ENCODE peak calls at places on chromosomes 2 and 18, in nine cellular contexts. One of them, this sample, is unnamed.

GRCh38 chr2:222313816-222314215 is 15.0 kb upstream of the PAX3 start:
- DNase-seq in fibroblast of lung: no peak
- DNase-seq in tibial artery: no peak
- DNase-seq in HCT116: no peak
- DNase-seq in heart right ventricle: no peak
- DNase-seq in left lung: no peak
- DNase-seq in ascending aorta: no peak
- DNase-seq in right atrium auricular region: no peak
- DNase-seq in A549: no peak
- DNase-seq in this sample: no peak

GRCh38 chr18:75161629-75162028 is 47.3 kb downstream of the PTGR3 start:
- DNase-seq in fibroblast of lung: no peak
- DNase-seq in A549: peak
- DNase-seq in ascending aorta: no peak
- DNase-seq in tibial artery: no peak
- DNase-seq in heart right ventricle: peak
- DNase-seq in right atrium auricular region: no peak
- DNase-seq in left lung: no peak
- DNase-seq in HCT116: peak
- DNase-seq in this sample: no peak

GRCh38 chr2:190179754-190180312 is 117.3 kb upstream of the MSTN start:
- DNase-seq in ascending aorta: no peak
- DNase-seq in HCT116: no peak
- DNase-seq in heart right ventricle: no peak
- DNase-seq in A549: no peak
- DNase-seq in tibial artery: no peak
- DNase-seq in right atrium auricular region: no peak
- DNase-seq in fibroblast of lung: peak
- DNase-seq in left lung: no peak
- DNase-seq in this sample: no peak

GRCh38 chr18:34870916-34871315 is 160.8 kb downstream of the DTNA start:
- DNase-seq in ascending aorta: no peak
- DNase-seq in fibroblast of lung: no peak
- DNase-seq in HCT116: no peak
- DNase-seq in right atrium auricular region: no peak
- DNase-seq in heart right ventricle: no peak
- DNase-seq in A549: no peak
- DNase-seq in left lung: no peak
- DNase-seq in tibial artery: no peak
- DNase-seq in this sample: no peak

GRCh38 chr2:196853301-196854087 is 44.3 kb upstream of the C2orf66 start:
- DNase-seq in right atrium auricular region: no peak
- DNase-seq in left lung: no peak
- DNase-seq in fibroblast of lung: no peak
- DNase-seq in ascending aorta: no peak
- DNase-seq in HCT116: no peak
- DNase-seq in tibial artery: no peak
- DNase-seq in heart right ventricle: no peak
- DNase-seq in A549: no peak
- DNase-seq in this sample: peak

GRCh38 chr2:158412206-158412605 is 44.3 kb downstream of the CCDC148 start:
- DNase-seq in tibial artery: no peak
- DNase-seq in heart right ventricle: no peak
- DNase-seq in left lung: no peak
- DNase-seq in HCT116: no peak
- DNase-seq in right atrium auricular region: no peak
- DNase-seq in ascending aorta: no peak
- DNase-seq in A549: no peak
- DNase-seq in fibroblast of lung: no peak
- DNase-seq in this sample: no peak

GRCh38 chr2:241285596-241285995 is 29.9 kb downstream of the HDLBP start:
- DNase-seq in fibroblast of lung: no peak
- DNase-seq in HCT116: no peak
- DNase-seq in left lung: no peak
- DNase-seq in tibial artery: no peak
- DNase-seq in right atrium auricular region: no peak
- DNase-seq in ascending aorta: no peak
- DNase-seq in A549: no peak
- DNase-seq in heart right ventricle: no peak
- DNase-seq in this sample: no peak

GRCh38 chr2:164542584-164543021 is 78.7 kb downstream of the GRB14 start:
- DNase-seq in A549: peak
- DNase-seq in left lung: no peak
- DNase-seq in fibroblast of lung: peak
- DNase-seq in heart right ventricle: no peak
- DNase-seq in tibial artery: no peak
- DNase-seq in right atrium auricular region: no peak
- DNase-seq in HCT116: no peak
- DNase-seq in ascending aorta: no peak
- DNase-seq in this sample: peak

GRCh38 chr18:33116376-33116775 is 324.1 kb downstream of the CCDC178 start:
- DNase-seq in left lung: peak
- DNase-seq in fibroblast of lung: peak
- DNase-seq in tibial artery: no peak
- DNase-seq in heart right ventricle: no peak
- DNase-seq in A549: peak
- DNase-seq in right atrium auricular region: no peak
- DNase-seq in HCT116: no peak
- DNase-seq in ascending aorta: no peak
- DNase-seq in this sample: no peak

GRCh38 chr18:78973357-78974083 is 6.1 kb upstream of the SALL3 start:
- DNase-seq in HCT116: no peak
- DNase-seq in tibial artery: no peak
- DNase-seq in right atrium auricular region: peak
- DNase-seq in left lung: no peak
- DNase-seq in heart right ventricle: no peak
- DNase-seq in fibroblast of lung: no peak
- DNase-seq in ascending aorta: no peak
- DNase-seq in A549: no peak
- DNase-seq in this sample: no peak

GRCh38 chr18:78972930-78973331 is 6.7 kb upstream of the SALL3 start:
- DNase-seq in tibial artery: no peak
- DNase-seq in left lung: no peak
- DNase-seq in A549: no peak
- DNase-seq in right atrium auricular region: peak
- DNase-seq in ascending aorta: no peak
- DNase-seq in heart right ventricle: no peak
- DNase-seq in fibroblast of lung: no peak
- DNase-seq in HCT116: no peak
- DNase-seq in this sample: no peak

GRCh38 chr18:78975282-78975681 is 4.3 kb upstream of the SALL3 start:
- DNase-seq in right atrium auricular region: peak
- DNase-seq in fibroblast of lung: no peak
- DNase-seq in HCT116: no peak
- DNase-seq in tibial artery: no peak
- DNase-seq in left lung: no peak
- DNase-seq in ascending aorta: no peak
- DNase-seq in A549: no peak
- DNase-seq in heart right ventricle: no peak
- DNase-seq in this sample: no peak

GRCh38 chr18:78975699-78976098 is 3.9 kb upstream of the SALL3 start:
- DNase-seq in A549: no peak
- DNase-seq in left lung: no peak
- DNase-seq in right atrium auricular region: no peak
- DNase-seq in HCT116: no peak
- DNase-seq in heart right ventricle: no peak
- DNase-seq in tibial artery: no peak
- DNase-seq in fibroblast of lung: no peak
- DNase-seq in ascending aorta: no peak
- DNase-seq in this sample: no peak

GRCh38 chr18:78974115-78974740 is 5.4 kb upstream of the SALL3 start:
- DNase-seq in HCT116: no peak
- DNase-seq in right atrium auricular region: peak
- DNase-seq in ascending aorta: no peak
- DNase-seq in fibroblast of lung: no peak
- DNase-seq in left lung: no peak
- DNase-seq in tibial artery: no peak
- DNase-seq in heart right ventricle: no peak
- DNase-seq in A549: no peak
- DNase-seq in this sample: no peak
- H3K4me3 ChIP-seq in HCT116: no peak
- H3K4me3 ChIP-seq in right atrium auricular region: peak
- H3K4me3 ChIP-seq in ascending aorta: peak
- H3K4me3 ChIP-seq in fibroblast of lung: no peak
- H3K4me3 ChIP-seq in left lung: no peak
- H3K4me3 ChIP-seq in tibial artery: no peak
- H3K4me3 ChIP-seq in heart right ventricle: peak
- H3K4me3 ChIP-seq in A549: no peak
- H3K4me3 ChIP-seq in this sample: no peak

DNA sequence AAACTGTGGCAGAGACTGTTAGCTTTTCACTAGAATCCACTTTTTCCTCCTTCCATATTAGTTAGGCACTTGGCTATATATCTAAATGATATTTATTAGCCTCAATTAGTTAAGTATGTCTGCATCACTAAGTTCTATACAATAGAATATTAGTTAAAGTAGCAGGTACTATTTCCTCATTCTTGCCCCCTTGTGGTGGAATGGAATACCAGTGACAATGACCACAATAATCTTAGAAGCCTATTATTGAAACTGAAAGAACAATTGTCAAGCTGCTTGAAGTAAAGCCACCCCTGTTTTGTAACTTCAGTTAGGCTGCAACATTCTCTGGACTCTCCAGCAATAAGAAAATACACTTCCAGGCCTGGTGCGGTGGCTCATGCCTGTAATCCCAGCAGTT is 476.3 kb upstream of the VWC2L start:
- DNase-seq in heart right ventricle: no peak
- DNase-seq in left lung: no peak
- DNase-seq in fibroblast of lung: peak
- DNase-seq in right atrium auricular region: no peak
- DNase-seq in HCT116: no peak
- DNase-seq in ascending aorta: no peak
- DNase-seq in A549: peak
- DNase-seq in tibial artery: no peak
- DNase-seq in this sample: no peak
- TF ChIP-seq CTCF in heart right ventricle: no peak
- TF ChIP-seq CTCF in left lung: no peak
- TF ChIP-seq CTCF in fibroblast of lung: no peak
- TF ChIP-seq CTCF in right atrium auricular region: no peak
- TF ChIP-seq CTCF in HCT116: peak
- TF ChIP-seq CTCF in ascending aorta: peak
- TF ChIP-seq CTCF in A549: peak
- TF ChIP-seq CTCF in tibial artery: no peak
- TF ChIP-seq CTCF in this sample: peak

DNA sequence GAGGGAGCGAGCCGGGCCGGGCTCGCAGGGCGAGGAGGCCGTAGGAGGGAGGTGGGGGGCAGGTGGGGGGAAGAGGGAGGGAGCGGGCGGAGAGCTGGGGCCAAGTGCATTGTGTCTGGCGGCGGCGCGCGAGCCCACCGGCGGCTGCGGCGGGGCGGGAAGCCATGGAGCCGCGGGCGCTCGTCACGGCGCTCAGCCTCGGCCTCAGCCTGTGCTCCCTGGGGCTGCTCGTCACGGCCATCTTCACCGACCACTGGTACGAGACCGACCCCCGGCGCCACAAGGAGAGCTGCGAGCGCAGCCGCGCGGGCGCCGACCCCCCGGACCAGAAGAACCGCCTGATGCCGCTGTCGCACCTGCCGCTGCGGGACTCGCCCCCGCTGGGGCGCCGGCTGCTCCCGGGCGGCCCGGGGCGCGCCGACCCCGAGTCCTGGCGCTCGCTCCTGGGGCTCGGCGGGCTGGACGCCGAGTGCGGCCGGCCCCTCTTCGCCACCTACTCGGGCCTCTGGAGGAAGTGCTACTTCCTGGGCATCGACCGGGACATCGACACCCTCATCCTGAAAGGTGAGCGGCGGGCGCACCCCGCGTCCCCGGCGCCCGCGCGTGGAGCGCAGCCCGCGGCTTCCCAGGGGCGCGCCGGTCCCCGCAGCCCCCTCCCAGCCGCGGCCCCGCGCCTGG is at the start of gene TMEM178A:
- DNase-seq in fibroblast of lung: no peak
- DNase-seq in heart right ventricle: no peak
- DNase-seq in A549: no peak
- DNase-seq in HCT116: no peak
- DNase-seq in ascending aorta: no peak
- DNase-seq in left lung: no peak
- DNase-seq in tibial artery: no peak
- DNase-seq in right atrium auricular region: no peak
- DNase-seq in this sample: no peak
- H3K4me3 ChIP-seq in fibroblast of lung: peak
- H3K4me3 ChIP-seq in heart right ventricle: peak
- H3K4me3 ChIP-seq in A549: peak
- H3K4me3 ChIP-seq in HCT116: no peak
- H3K4me3 ChIP-seq in ascending aorta: peak
- H3K4me3 ChIP-seq in left lung: peak
- H3K4me3 ChIP-seq in tibial artery: peak
- H3K4me3 ChIP-seq in right atrium auricular region: peak
- H3K4me3 ChIP-seq in this sample: peak

DNA sequence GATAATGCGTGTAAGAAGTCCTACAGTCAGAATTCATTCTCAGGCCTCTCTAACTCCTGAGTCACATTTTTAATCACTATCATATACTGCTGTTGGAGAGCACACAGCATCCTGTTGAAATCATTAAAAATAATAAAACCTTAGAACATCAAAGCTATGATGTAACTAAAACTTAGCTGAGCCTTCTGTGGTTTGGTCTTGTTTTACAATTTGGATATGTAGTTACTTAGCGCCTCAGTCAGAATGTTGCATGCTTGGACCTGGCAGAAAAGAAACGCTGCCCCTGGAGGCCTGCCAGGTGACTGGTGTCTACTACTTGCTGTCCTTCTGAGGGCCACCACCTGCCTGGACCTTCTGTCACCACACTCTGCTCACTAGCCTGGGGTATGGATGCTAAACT is 261.1 kb upstream of the RASGRP3 start:
- DNase-seq in tibial artery: no peak
- DNase-seq in heart right ventricle: peak
- DNase-seq in ascending aorta: peak
- DNase-seq in left lung: peak
- DNase-seq in fibroblast of lung: peak
- DNase-seq in right atrium auricular region: peak
- DNase-seq in HCT116: no peak
- DNase-seq in A549: no peak
- DNase-seq in this sample: no peak
- TF ChIP-seq CTCF in tibial artery: no peak
- TF ChIP-seq CTCF in heart right ventricle: no peak
- TF ChIP-seq CTCF in ascending aorta: no peak
- TF ChIP-seq CTCF in left lung: no peak
- TF ChIP-seq CTCF in fibroblast of lung: no peak
- TF ChIP-seq CTCF in right atrium auricular region: no peak
- TF ChIP-seq CTCF in HCT116: peak
- TF ChIP-seq CTCF in A549: no peak
- TF ChIP-seq CTCF in this sample: no peak

This sample was measured in retinal pigment epithelial cell.